ENCODE peak calls at places on chromosomes 5 and 9, in five cellular contexts. Y is WTC11, I is HFFc6, L is ovary, W is osteocyte. X is an unnamed sample.

GRCh38 chr5:33401482-33402390 is 39.0 kb upstream of the TARS1 start:
- DNase-seq in Y (no peak), I (peak; percentile 79), L (no peak), W (no peak), X (no peak)

GRCh38 chr5:123585871-123586270 is 73.9 kb downstream of the CSNK1G3 start:
- DNase-seq in Y (no peak), I (no peak), L (no peak), W (no peak), X (no peak)

GRCh38 chr9:107340920-107341632 is 58.0 kb downstream of the RAD23B start:
- DNase-seq in Y (peak; percentile 92), I (peak; percentile 42), L (peak; percentile 69), W (peak; percentile 90), X (peak; percentile 74)

GRCh38 chr5:50564079-50564478 is 102.4 kb upstream of the PARP8 start:
- DNase-seq in Y (no peak), I (no peak), L (no peak), W (no peak), X (no peak)

GRCh38 chr9:27548055-27548741 is 18.6 kb upstream of the MOB3B start:
- DNase-seq in Y (no peak), I (peak; percentile 48), L (no peak), W (no peak), X (no peak)

GRCh38 chr9:89642789-89643188 is 38.0 kb downstream of the GADD45G start:
- DNase-seq in Y (no peak), I (no peak), L (no peak), W (no peak), X (no peak)

GRCh38 chr5:154118832-154119442 is 71.6 kb upstream of the GALNT10 start:
- DNase-seq in Y (no peak), I (no peak), L (no peak), W (no peak), X (no peak)

GRCh38 chr5:56851258-56851941 is 36.1 kb downstream of the MAP3K1 start:
- DNase-seq in Y (no peak), I (no peak), L (no peak), W (no peak), X (no peak)

GRCh38 chr9:126722252-126722921 is 82.5 kb upstream of the ZBTB43 start:
- DNase-seq in Y (peak; percentile 88), I (no peak), L (no peak), W (peak; percentile 93), X (peak; percentile 56)

GRCh38 chr5:158510479-158510878 is 589.2 kb downstream of the EBF1 start:
- DNase-seq in Y (no peak), I (no peak), L (no peak), W (no peak), X (no peak)
- TF ChIP-seq CTCF in Y (no peak), I (no peak), L (no peak), W (no peak), X (no peak)

GRCh38 chr5:139377226-139377625 is 5.9 kb downstream of the SLC23A1 start:
- DNase-seq in Y (no peak), I (no peak), L (peak; percentile 8), W (no peak), X (no peak)
- TF ChIP-seq CTCF in Y (no peak), I (no peak), L (no peak), W (no peak), X (no peak)

DNA sequence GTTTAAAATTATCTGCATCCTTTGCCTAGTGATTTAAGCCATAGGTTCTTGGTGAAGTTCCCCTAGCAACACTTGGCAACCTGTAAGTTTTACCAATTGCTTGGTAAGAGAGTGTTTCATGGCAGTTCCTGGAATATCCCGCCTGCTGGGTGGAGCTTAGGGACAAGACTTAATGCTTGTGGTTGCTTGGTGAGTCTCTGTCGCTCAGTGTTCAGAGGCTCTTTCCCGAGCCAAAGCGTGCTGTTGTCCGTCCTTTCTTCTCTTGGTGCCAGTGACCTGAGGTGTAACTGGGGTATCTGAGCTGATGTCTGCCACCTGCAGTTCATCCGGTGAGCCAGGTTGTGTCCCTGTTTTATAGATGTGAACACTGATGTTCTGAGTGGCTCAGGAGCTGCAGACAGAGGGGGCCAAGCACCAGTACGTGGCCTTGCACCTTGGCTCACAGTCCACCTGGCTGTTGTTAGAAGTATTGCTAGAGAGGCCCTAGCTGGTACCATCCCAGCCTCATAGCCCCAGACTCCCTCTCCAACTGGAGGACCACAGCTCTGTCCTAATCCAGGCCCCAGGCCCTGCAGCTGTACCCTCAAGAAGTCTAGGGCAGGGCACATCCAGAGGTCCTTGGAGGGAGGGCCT is 16.1 kb downstream of the PHF2 start:
- DNase-seq in Y (peak; percentile 59), I (no peak), L (no peak), W (no peak), X (no peak)
- TF ChIP-seq CTCF in Y (peak; percentile 20), I (peak; percentile 37), L (no peak), W (peak; percentile 12), X (peak; percentile 30)

DNA sequence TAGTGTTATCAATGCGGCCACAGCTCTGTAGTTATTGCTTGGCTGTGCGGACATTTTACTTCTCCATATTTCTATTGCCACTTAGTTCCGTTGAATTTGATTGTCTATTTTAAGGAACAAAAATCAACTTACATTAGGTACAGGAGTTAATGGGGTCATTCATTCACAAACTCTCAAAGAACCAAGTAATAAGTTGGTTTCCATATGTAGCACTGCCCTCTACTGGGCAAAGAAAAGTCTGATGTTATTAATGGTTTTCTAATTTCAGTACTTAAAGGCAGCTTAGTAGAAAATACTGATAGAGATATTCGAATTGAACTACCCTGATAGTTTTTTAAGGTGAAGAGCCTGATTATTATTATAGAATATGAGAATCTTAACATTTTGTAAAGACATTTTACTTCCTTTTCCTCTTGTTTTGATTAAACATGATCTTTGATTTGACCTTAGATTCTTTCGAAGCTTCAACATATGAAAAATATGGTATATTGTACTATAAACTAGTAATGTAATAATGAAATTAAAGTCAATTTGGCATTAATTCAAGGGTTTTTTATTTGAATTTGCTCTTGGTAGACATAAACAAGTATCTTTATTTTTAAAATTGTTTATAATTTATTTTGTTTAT is 119.5 kb upstream of the CTNND2 start:
- DNase-seq in Y (no peak), I (peak; percentile 20), L (no peak), W (no peak), X (peak; percentile 20)
- TF ChIP-seq CTCF in Y (peak; percentile 44), I (peak; percentile 86), L (no peak), W (peak; percentile 73), X (peak; percentile 90)

DNA sequence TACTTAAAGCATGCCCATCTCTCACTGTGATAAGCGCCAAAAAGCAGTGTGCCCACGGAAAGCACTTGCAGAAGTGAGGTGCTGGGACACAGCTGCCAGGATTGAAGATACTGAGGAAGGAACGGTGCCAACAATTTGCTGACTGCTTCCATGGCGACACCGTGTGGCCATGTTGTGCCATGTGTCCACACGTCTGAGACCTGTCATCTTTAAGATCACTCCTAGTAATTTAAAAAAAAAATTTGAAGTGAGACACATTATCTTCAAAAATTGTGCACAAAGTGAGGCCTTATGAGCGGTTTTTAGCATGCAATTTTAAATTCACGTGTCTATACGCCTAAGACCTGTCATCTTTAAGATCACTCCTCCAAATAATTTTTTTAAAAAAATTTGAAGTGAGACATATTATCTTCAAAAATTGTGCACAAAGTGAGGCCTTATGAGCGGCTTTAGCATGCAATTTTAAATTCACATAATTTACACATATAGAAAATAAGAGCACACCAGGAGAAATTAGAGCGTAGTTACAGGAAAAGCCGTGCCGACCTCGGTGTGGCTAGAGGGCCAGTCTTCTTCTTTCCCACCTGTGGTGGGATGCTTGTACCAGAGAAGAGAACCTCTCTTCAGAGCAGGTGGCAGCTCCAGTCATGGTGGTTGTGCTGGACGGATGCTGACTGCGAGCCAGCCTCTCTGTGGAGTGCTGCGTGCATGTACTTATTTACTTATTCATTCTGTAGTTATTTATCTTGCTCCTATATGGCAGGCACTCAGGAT is 21.4 kb upstream of the FLT4 start:
- DNase-seq in Y (peak; percentile 63), I (peak; percentile 2), L (no peak), W (peak; percentile 68), X (peak; percentile 45)
- TF ChIP-seq CTCF in Y (peak; percentile 49), I (peak; percentile 72), L (no peak), W (peak; percentile 69), X (peak; percentile 81)

DNA sequence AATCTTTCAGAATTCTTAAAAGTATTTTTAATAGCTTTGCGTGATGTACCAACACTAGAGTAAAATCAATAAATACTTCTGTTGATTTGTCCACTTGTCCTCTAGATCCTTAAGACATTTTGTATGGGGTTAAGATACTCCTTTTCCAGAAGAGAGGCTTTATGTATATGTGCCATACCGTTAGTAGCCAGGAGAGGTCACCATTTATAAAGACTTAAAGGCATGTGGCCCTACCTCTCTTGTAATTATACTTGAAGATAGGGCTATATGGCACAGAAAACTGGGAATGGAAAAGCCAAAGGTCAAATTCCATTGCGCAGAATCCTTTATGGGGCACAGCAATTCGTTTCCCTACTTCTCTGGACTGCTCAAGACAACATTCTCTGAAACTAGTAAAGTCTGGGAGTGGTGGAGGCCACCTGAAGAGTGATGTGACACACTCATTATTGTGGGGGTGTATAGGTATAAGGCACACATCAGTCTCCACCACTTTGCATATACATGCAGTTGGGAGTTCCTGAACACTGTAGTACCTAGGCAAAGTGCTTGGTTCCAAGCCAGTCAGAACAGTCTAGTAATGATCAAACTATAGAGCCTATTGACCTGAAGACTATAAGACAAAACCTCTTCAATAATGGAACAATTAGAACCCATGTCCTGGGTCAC is 140.1 kb upstream of the FBXL17 start:
- DNase-seq in Y (no peak), I (peak; percentile 42), L (no peak), W (no peak), X (peak; percentile 47)
- TF ChIP-seq CTCF in Y (peak; percentile 58), I (peak; percentile 84), L (no peak), W (peak; percentile 77), X (peak; percentile 85)

GRCh38 chr5:178418471-178419010 is 171.7 kb downstream of the COL23A1 start:
- DNase-seq in Y (no peak), I (no peak), L (no peak), W (no peak), X (no peak)
- TF ChIP-seq CTCF in Y (no peak), I (no peak), L (no peak), W (no peak), X (no peak)

X was measured in neural crest cell.